ENCODE peak calls at places on chromosomes 12 and 14, in nine cellular contexts. W is heart left ventricle, B is right lobe of liver, L is H54, S is HepG2, E is tibial nerve, G is lower leg skin, T is A549, N is HCT116. C is an unnamed sample.

GRCh38 chr14:39491134-39491541 is 58.9 kb upstream of the FBXO33 start:
- DNase-seq in W (no peak), B (no peak), L (no peak), S (peak), E (no peak), G (no peak), T (peak), N (peak), C (peak)

GRCh38 chr14:51701956-51702355 is 50.2 kb downstream of the FRMD6 start:
- DNase-seq in W (no peak), B (no peak), L (no peak), S (peak), E (no peak), G (no peak), T (no peak), N (no peak), C (no peak)

GRCh38 chr12:2004113-2004929 is at the start of gene DCP1B:
- DNase-seq in W (peak), B (peak), L (peak), S (peak), E (peak), G (peak), T (peak), N (peak), C (peak)

GRCh38 chr12:51421266-51421884 is 3.3 kb upstream of the SLC4A8 start:
- DNase-seq in W (no peak), B (peak), L (peak), S (peak), E (no peak), G (no peak), T (peak), N (peak), C (peak)

GRCh38 chr12:105477873-105478272 is 147.4 kb downstream of the C12orf75 start:
- DNase-seq in W (no peak), B (no peak), L (no peak), S (no peak), E (no peak), G (no peak), T (no peak), N (no peak), C (no peak)

GRCh38 chr12:20985399-20985798 is 145.6 kb upstream of the SLCO1B1 start:
- DNase-seq in W (no peak), B (no peak), L (no peak), S (no peak), E (no peak), G (no peak), T (no peak), N (no peak), C (no peak)

GRCh38 chr12:131831021-131831571 is 2.9 kb downstream of the MMP17 start:
- DNase-seq in W (peak), B (peak), L (no peak), S (no peak), E (no peak), G (no peak), T (no peak), N (no peak), C (no peak)

GRCh38 chr12:47557401-47557800 is 148.4 kb downstream of the RPAP3 start:
- DNase-seq in W (no peak), B (no peak), L (no peak), S (no peak), E (no peak), G (no peak), T (no peak), N (no peak), C (no peak)

GRCh38 chr14:73726025-73726961 is 12.1 kb upstream of the PNMA1 start:
- DNase-seq in W (no peak), B (no peak), L (no peak), S (no peak), E (no peak), G (no peak), T (no peak), N (no peak), C (peak)
- TF ChIP-seq POLR2A in W (no peak), B (no peak), L (no peak), S (no peak), E (no peak), G (no peak), T (no peak), N (no peak), C (no peak)

GRCh38 chr14:75285331-75285730 is 6.7 kb downstream of the FOS start:
- DNase-seq in W (no peak), B (no peak), L (no peak), S (no peak), E (no peak), G (no peak), T (no peak), N (no peak), C (no peak)

GRCh38 chr14:75283162-75283883 is 4.7 kb downstream of the FOS start:
- DNase-seq in W (no peak), B (no peak), L (no peak), S (peak), E (no peak), G (no peak), T (no peak), N (no peak), C (peak)

GRCh38 chr14:75282166-75282547 is 3.5 kb downstream of the FOS start:
- DNase-seq in W (no peak), B (no peak), L (no peak), S (no peak), E (no peak), G (no peak), T (no peak), N (no peak), C (peak)

GRCh38 chr14:75286313-75286712 is 7.7 kb downstream of the FOS start:
- DNase-seq in W (peak), B (no peak), L (no peak), S (no peak), E (no peak), G (no peak), T (no peak), N (no peak), C (no peak)

DNA sequence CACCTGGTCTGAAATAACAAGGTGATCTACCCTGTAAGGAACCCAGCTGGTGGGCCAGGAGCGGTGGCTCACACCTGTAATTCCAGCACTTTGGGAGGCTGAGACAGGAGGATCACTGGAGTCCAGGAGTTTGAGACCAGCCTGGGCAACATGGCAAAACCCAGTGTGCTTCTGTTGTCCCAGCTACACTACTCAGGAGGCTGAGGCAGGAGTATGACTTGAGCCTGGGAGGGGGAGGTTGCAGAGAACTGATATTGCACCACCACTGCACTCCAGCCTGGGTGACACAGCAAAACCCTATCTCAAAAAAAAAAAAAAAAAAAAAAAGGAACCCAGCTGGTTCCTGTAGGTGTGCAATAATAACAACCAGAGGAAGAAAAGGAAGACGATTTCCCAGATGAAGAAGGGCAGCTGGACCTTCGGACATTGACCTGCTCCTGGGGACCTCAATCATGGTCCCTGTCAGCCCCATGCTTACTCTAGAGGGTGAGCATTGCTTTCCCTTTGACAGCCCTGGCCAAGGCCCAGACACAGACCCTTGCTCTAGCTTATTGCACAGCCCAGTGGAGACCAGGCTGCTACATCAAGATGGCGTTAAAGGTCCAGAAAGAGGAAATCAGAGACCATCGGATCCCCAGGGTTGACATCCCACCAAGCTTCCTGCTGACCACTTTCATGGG is 5.4 kb downstream of the FOS start:
- DNase-seq in W (no peak), B (no peak), L (no peak), S (peak), E (no peak), G (no peak), T (no peak), N (no peak), C (peak)
- TF ChIP-seq POLR2A in W (no peak), B (no peak), L (no peak), S (peak), E (no peak), G (no peak), T (no peak), N (no peak), C (no peak)

DNA sequence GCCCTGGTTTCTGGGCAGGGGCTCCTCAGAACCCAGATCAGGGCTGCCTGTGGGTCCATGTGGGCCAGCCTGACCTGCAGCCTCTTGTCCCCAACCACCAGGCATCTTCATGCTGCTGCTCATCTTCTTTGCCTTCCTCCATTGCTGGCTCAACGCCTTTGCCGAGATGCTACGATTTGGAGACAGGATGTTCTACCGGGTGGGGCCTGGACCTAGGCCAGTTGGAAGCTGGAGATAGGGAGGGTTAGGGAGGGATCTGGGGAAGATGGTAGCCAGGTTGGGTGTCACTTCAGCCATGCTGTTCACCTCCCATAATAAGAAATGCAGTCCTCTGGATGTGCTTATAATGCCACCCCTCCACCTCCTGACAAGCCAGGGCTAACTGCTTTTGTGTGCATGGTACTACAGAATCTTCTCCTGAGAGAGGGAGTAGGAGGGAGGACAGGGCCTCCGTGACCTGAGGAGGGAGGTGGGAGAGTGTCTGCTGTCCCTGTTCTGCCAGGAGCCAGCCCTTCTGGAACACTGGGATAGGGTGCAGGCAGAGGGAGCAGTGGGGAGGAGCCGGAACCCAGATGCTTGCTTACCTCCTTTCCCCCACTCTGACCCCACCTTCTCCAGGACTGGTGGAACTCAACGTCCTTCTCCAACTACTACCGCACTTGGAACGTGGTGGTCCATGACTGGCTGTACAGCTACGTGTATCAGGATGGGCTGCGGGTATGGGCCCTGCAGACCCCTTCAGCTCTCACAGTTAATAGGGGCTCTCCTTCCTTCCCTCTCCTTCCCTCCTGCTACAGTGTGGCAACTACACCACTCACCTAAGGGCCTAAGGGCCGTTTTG is 17.6 kb downstream of the SOAT2 start:
- DNase-seq in W (no peak), B (no peak), L (no peak), S (no peak), E (no peak), G (no peak), T (no peak), N (no peak), C (no peak)
- TF ChIP-seq POLR2A in W (no peak), B (no peak), L (no peak), S (no peak), E (no peak), G (no peak), T (no peak), N (no peak), C (no peak)

GRCh38 chr12:67750528-67751183 is 102.1 kb downstream of the DYRK2 start:
- DNase-seq in W (no peak), B (no peak), L (no peak), S (no peak), E (no peak), G (no peak), T (no peak), N (no peak), C (no peak)

GRCh38 chr12:67748761-67749075 is 100.2 kb downstream of the DYRK2 start:
- DNase-seq in W (no peak), B (no peak), L (no peak), S (no peak), E (no peak), G (no peak), T (no peak), N (peak), C (no peak)

GRCh38 chr12:67751376-67751928 is 102.9 kb downstream of the DYRK2 start:
- DNase-seq in W (no peak), B (no peak), L (no peak), S (no peak), E (no peak), G (no peak), T (no peak), N (no peak), C (no peak)

GRCh38 chr12:67752226-67752732 is 103.7 kb downstream of the DYRK2 start:
- DNase-seq in W (no peak), B (no peak), L (no peak), S (no peak), E (no peak), G (no peak), T (no peak), N (no peak), C (no peak)

GRCh38 chr12:67747869-67748760 is 99.6 kb downstream of the DYRK2 start:
- DNase-seq in W (no peak), B (peak), L (peak), S (peak), E (no peak), G (no peak), T (peak), N (peak), C (no peak)
- TF ChIP-seq POLR2A in W (no peak), B (no peak), L (no peak), S (no peak), E (no peak), G (no peak), T (no peak), N (no peak), C (no peak)

GRCh38 chr12:50400638-50401382 is at the start of gene LARP4:
- DNase-seq in W (peak), B (peak), L (peak), S (peak), E (peak), G (peak), T (peak), N (peak), C (peak)
- TF ChIP-seq POLR2A in W (peak), B (peak), L (peak), S (peak), E (peak), G (no peak), T (peak), N (peak), C (peak)

DNA sequence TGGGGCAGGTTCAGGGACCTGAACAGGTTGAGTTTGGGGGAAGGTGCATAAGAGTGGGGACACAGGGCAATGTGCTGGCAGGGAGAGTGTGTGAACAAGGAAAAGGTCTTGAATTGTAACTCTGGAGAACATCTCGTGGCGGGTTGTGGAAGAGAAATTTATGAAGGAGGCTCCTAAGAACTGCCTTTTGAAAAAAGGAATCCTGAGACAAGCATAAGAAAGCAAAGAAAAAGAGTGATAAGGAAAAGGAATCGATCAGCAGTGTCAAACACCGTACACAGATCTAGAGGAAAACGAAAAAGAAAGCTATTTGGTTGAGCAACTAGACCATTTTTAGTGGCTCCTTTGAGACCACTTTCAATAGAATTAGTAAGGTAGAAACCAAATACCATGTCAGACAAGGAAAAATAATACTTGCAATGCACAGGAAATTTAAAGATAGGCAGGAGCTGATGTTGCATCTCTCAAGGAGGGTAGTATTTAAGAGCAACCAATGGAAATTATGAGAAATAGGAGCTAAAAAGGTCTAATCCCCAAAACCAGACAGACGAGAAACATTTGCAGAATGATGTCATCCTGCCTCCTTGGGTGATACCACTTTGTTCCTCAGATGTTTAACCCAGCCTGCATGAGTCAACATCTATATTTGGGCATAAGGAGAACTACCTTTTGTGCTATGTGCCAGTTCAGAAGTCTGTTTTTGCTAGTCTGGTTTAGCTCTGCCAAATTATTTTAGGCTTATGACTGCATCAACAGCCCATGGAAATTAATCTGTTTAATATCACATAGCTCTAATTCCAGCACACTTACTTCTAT is 64.5 kb upstream of the STK38L start:
- DNase-seq in W (no peak), B (no peak), L (peak), S (peak), E (no peak), G (peak), T (peak), N (peak), C (peak)
- TF ChIP-seq POLR2A in W (no peak), B (no peak), L (no peak), S (no peak), E (no peak), G (no peak), T (no peak), N (no peak), C (no peak)

C was measured in erythroblast.